ENCODE peak calls at places on chromosome 2, in six cellular contexts. X is neural crest cell; K is stimulated activated CD4-positive, alpha-beta T cell treated with anti-CD3 and anti-CD28 coated beads, Interleukin-12 subunit alpha, Interleukin-12 subunit beta, amount 100 ng/mL, for 24 hours; O is heart left ventricle; I is activated T-helper 9 cell treated with anti-CD3 and anti-CD28 coated beads, Interleukin-2, amount 50 U/mL, for 16 hours; P is left lobe of liver. N is an unnamed sample.

GRCh38 chr2:19021721-19022120 is 336.7 kb downstream of the OSR1 start:
- DNase-seq in X (no peak), K (no peak), O (no peak), I (no peak), P (peak), N (no peak)

GRCh38 chr2:176445831-176446433 is 176.7 kb downstream of the MTX2 start:
- DNase-seq in X (no peak), K (no peak), O (no peak), I (no peak), P (no peak), N (no peak)

GRCh38 chr2:222076978-222077690 is 221.7 kb downstream of the PAX3 start:
- DNase-seq in X (no peak), K (no peak), O (no peak), I (no peak), P (no peak), N (no peak)

GRCh38 chr2:36655456-36655855 is 41.1 kb upstream of the VIT start:
- DNase-seq in X (no peak), K (no peak), O (no peak), I (no peak), P (no peak), N (no peak)

GRCh38 chr2:64595397-64596160 is 58.1 kb downstream of the SERTAD2 start:
- DNase-seq in X (no peak), K (no peak), O (no peak), I (no peak), P (no peak), N (no peak)

GRCh38 chr2:1990724-1991123 is 246.4 kb upstream of the PXDN start:
- DNase-seq in X (no peak), K (no peak), O (peak), I (no peak), P (peak), N (no peak)

GRCh38 chr2:159873136-159873728 is 75.2 kb upstream of the CD302 start:
- DNase-seq in X (peak), K (no peak), O (no peak), I (no peak), P (no peak), N (no peak)

GRCh38 chr2:230872968-230873669 is 8.4 kb downstream of the ITM2C start:
- DNase-seq in X (no peak), K (no peak), O (peak), I (no peak), P (peak), N (no peak)

GRCh38 chr2:238102865-238103264 is 2.7 kb downstream of the ESPNL start:
- DNase-seq in X (no peak), K (no peak), O (no peak), I (no peak), P (peak), N (no peak)

GRCh38 chr2:104340162-104340561 is 513.8 kb upstream of the POU3F3 start:
- DNase-seq in X (no peak), K (no peak), O (no peak), I (no peak), P (no peak), N (no peak)

GRCh38 chr2:20223345-20224190 is 1.4 kb downstream of the SDC1 start:
- DNase-seq in X (peak), K (no peak), O (peak), I (no peak), P (peak), N (no peak)

GRCh38 chr2:18455256-18455862 is 105.1 kb downstream of the RDH14 start:
- DNase-seq in X (no peak), K (no peak), O (no peak), I (no peak), P (no peak), N (no peak)

GRCh38 chr2:120729410-120730052 is 6.1 kb upstream of the GLI2 start:
- DNase-seq in X (no peak), K (no peak), O (peak), I (no peak), P (no peak), N (no peak)

GRCh38 chr2:120702751-120703150 is 32.9 kb upstream of the GLI2 start:
- DNase-seq in X (no peak), K (no peak), O (no peak), I (no peak), P (no peak), N (no peak)

GRCh38 chr2:96090527-96090926 is 25.8 kb downstream of the ADRA2B start:
- DNase-seq in X (no peak), K (no peak), O (no peak), I (no peak), P (no peak), N (no peak)

GRCh38 chr2:75098856-75099255 is 100.5 kb downstream of the TACR1 start:
- DNase-seq in X (no peak), K (no peak), O (no peak), I (no peak), P (no peak), N (no peak)

GRCh38 chr2:148667114-148667513 is 22.6 kb downstream of the EPC2 start:
- DNase-seq in X (no peak), K (no peak), O (no peak), I (no peak), P (no peak), N (no peak)

GRCh38 chr2:229268626-229269025 is 2.5 kb downstream of the PID1 start:
- DNase-seq in X (no peak), K (no peak), O (no peak), I (no peak), P (no peak), N (no peak)

GRCh38 chr2:185291035-185291647 is 447.5 kb upstream of the FSIP2 start:
- DNase-seq in X (peak), K (peak), O (no peak), I (no peak), P (peak), N (no peak)

GRCh38 chr2:62672601-62673000 is 32.9 kb upstream of the EHBP1 start:
- DNase-seq in X (no peak), K (no peak), O (no peak), I (no peak), P (no peak), N (no peak)

GRCh38 chr2:126733795-126734194 is 77.8 kb downstream of the GYPC start:
- DNase-seq in X (no peak), K (no peak), O (no peak), I (no peak), P (no peak), N (no peak)

GRCh38 chr2:241546771-241547498 is 11.6 kb upstream of the BOK start:
- DNase-seq in X (no peak), K (no peak), O (no peak), I (no peak), P (no peak), N (no peak)

GRCh38 chr2:108199726-108200125 is 40.0 kb upstream of the SULT1C3 start:
- DNase-seq in X (no peak), K (no peak), O (no peak), I (no peak), P (no peak), N (no peak)

GRCh38 chr2:102391530-102391929 is 31.4 kb upstream of the IL18RAP start:
- DNase-seq in X (no peak), K (no peak), O (no peak), I (no peak), P (no peak), N (no peak)

GRCh38 chr2:110206056-110206455 is 1.2 kb upstream of the NPHP1 start:
- DNase-seq in X (no peak), K (no peak), O (no peak), I (no peak), P (no peak), N (no peak)

GRCh38 chr2:67255933-67256615 is 141.1 kb upstream of the ETAA1 start:
- DNase-seq in X (no peak), K (no peak), O (no peak), I (no peak), P (no peak), N (no peak)

GRCh38 chr2:59184281-59185020 is 943.3 kb upstream of the FANCL start:
- DNase-seq in X (no peak), K (no peak), O (no peak), I (no peak), P (no peak), N (no peak)

GRCh38 chr2:29921560-29921915 is at the start of gene ALK:
- DNase-seq in X (peak), K (peak), O (peak), I (peak), P (peak), N (peak)

GRCh38 chr2:120398961-120399888 is 53.3 kb downstream of the INHBB start:
- DNase-seq in X (no peak), K (no peak), O (peak), I (no peak), P (peak), N (no peak)

GRCh38 chr2:120289221-120289906 is 36.7 kb downstream of the RALB start:
- DNase-seq in X (no peak), K (no peak), O (no peak), I (no peak), P (no peak), N (no peak)

GRCh38 chr2:152443771-152444170 is 108.8 kb downstream of the FMNL2 start:
- DNase-seq in X (no peak), K (no peak), O (no peak), I (no peak), P (no peak), N (no peak)

GRCh38 chr2:162926501-162926900 is 87.9 kb upstream of the KCNH7 start:
- DNase-seq in X (no peak), K (no peak), O (no peak), I (no peak), P (no peak), N (no peak)

GRCh38 chr2:219769044-219770030 is 141.9 kb downstream of the SLC4A3 start:
- DNase-seq in X (no peak), K (no peak), O (peak), I (no peak), P (no peak), N (no peak)

GRCh38 chr2:128348505-128349065 is 29.9 kb upstream of the HS6ST1 start:
- DNase-seq in X (no peak), K (no peak), O (no peak), I (no peak), P (no peak), N (no peak)

GRCh38 chr2:134132487-134132857 is 121.4 kb upstream of the MGAT5 start:
- DNase-seq in X (no peak), K (no peak), O (no peak), I (no peak), P (no peak), N (no peak)

GRCh38 chr2:101697794-101698418 is 399 bp downstream of the MAP4K4 start:
- DNase-seq in X (no peak), K (no peak), O (peak), I (peak), P (no peak), N (no peak)

GRCh38 chr2:173631123-173631450 is 276.4 kb downstream of the CDCA7 start:
- DNase-seq in X (no peak), K (no peak), O (no peak), I (no peak), P (no peak), N (no peak)

GRCh38 chr2:126482582-126483464 is 173.1 kb upstream of the GYPC start:
- DNase-seq in X (no peak), K (no peak), O (no peak), I (no peak), P (no peak), N (no peak)

N was measured in activated CD8-positive, alpha-beta memory T cell treated with anti-CD3 and anti-CD28 coated beads for 1 hour.